ENCODE peak calls at places on chromosomes 12 and 14, in nine cellular contexts. H, Y, E, V, T, N, B, A and Z are unnamed samples.

GRCh38 chr12:8033153-8034044 is 883 bp downstream of the FOXJ2 start:
- DNase-seq in H (no peak), Y (peak; percentile 34), E (peak; percentile 75), V (peak; percentile 26), T (no peak), N (peak; percentile 57), B (peak; percentile 33), A (no peak), Z (no peak)

GRCh38 chr12:82635263-82635662 is 51.4 kb upstream of the TMTC2 start:
- DNase-seq in H (no peak), Y (no peak), E (no peak), V (no peak), T (no peak), N (no peak), B (no peak), A (no peak), Z (no peak)

GRCh38 chr12:62632521-62632920 is 165.9 kb downstream of the MON2 start:
- DNase-seq in H (no peak), Y (peak; percentile 68), E (peak; percentile 40), V (peak; percentile 25), T (no peak), N (peak; percentile 61), B (peak; percentile 36), A (no peak), Z (no peak)

GRCh38 chr14:101110729-101111619 is 207.5 kb upstream of the RTL1 start:
- DNase-seq in H (peak; percentile 32), Y (no peak), E (no peak), V (no peak), T (no peak), N (no peak), B (no peak), A (no peak), Z (no peak)

GRCh38 chr12:113867258-113867657 is 98.9 kb downstream of the RBM19 start:
- DNase-seq in H (no peak), Y (peak; percentile 43), E (no peak), V (no peak), T (no peak), N (no peak), B (no peak), A (no peak), Z (no peak)

GRCh38 chr12:38456769-38457168 is 140.2 kb downstream of the ALG10B start:
- DNase-seq in H (no peak), Y (no peak), E (no peak), V (no peak), T (no peak), N (no peak), B (no peak), A (no peak), Z (no peak)

GRCh38 chr14:49865431-49865859 is 12.9 kb upstream of the NEMF start:
- DNase-seq in H (peak; percentile 86), Y (peak; percentile 82), E (peak; percentile 78), V (no peak), T (peak; percentile 46), N (peak; percentile 80), B (peak; percentile 60), A (no peak), Z (no peak)

GRCh38 chr12:64796205-64796845 is 28.1 kb upstream of the TBC1D30 start:
- DNase-seq in H (no peak), Y (peak; percentile 72), E (peak; percentile 76), V (peak; percentile 82), T (peak; percentile 86), N (no peak), B (peak; percentile 77), A (peak; percentile 6), Z (peak; percentile 61)

GRCh38 chr12:54383041-54383609 is 1.4 kb downstream of the ZNF385A start:
- DNase-seq in H (no peak), Y (no peak), E (no peak), V (peak; percentile 70), T (no peak), N (no peak), B (peak; percentile 98), A (no peak), Z (peak; percentile 54)

GRCh38 chr12:111056618-111057521 is 136.5 kb upstream of the MYL2 start:
- DNase-seq in H (no peak), Y (no peak), E (no peak), V (no peak), T (no peak), N (no peak), B (no peak), A (no peak), Z (no peak)

GRCh38 chr12:5503371-5503770 is 71.5 kb downstream of the NTF3 start:
- DNase-seq in H (no peak), Y (no peak), E (no peak), V (no peak), T (no peak), N (no peak), B (no peak), A (no peak), Z (no peak)

GRCh38 chr12:6884539-6884938 is 11.4 kb upstream of the SPSB2 start:
- DNase-seq in H (no peak), Y (no peak), E (no peak), V (no peak), T (no peak), N (no peak), B (no peak), A (no peak), Z (no peak)

GRCh38 chr14:50036211-50036610 is 80.2 kb downstream of the VCPKMT start:
- DNase-seq in H (no peak), Y (no peak), E (no peak), V (no peak), T (no peak), N (no peak), B (no peak), A (no peak), Z (no peak)

GRCh38 chr12:90280564-90281058 is 572.0 kb upstream of the ATP2B1 start:
- DNase-seq in H (no peak), Y (no peak), E (no peak), V (peak; percentile 63), T (peak; percentile 70), N (no peak), B (peak; percentile 27), A (no peak), Z (no peak)

GRCh38 chr14:45940318-45940717 is 687.3 kb upstream of the MIS18BP1 start:
- DNase-seq in H (no peak), Y (no peak), E (no peak), V (no peak), T (no peak), N (no peak), B (no peak), A (no peak), Z (no peak)

GRCh38 chr14:105854600-105855245 is 328.3 kb downstream of the TMEM121 start:
- DNase-seq in H (peak; percentile 52), Y (no peak), E (peak; percentile 4), V (no peak), T (no peak), N (peak; percentile 5), B (no peak), A (no peak), Z (no peak)

GRCh38 chr14:97402279-97402678 is 605.1 kb downstream of the VRK1 start:
- DNase-seq in H (no peak), Y (no peak), E (no peak), V (no peak), T (no peak), N (no peak), B (no peak), A (no peak), Z (no peak)

GRCh38 chr14:92686763-92687427 is 61.5 kb downstream of the LGMN start:
- DNase-seq in H (peak; percentile 83), Y (peak; percentile 89), E (peak; percentile 74), V (peak; percentile 25), T (no peak), N (peak; percentile 80), B (peak; percentile 51), A (no peak), Z (no peak)

GRCh38 chr12:131407221-131408035 is 303.5 kb upstream of the SFSWAP start:
- DNase-seq in H (no peak), Y (peak; percentile 36), E (no peak), V (no peak), T (no peak), N (no peak), B (no peak), A (no peak), Z (no peak)

GRCh38 chr12:97313471-97314190 is 149.0 kb upstream of the RMST start:
- DNase-seq in H (no peak), Y (no peak), E (no peak), V (peak; percentile 22), T (no peak), N (no peak), B (no peak), A (no peak), Z (no peak)
- TF ChIP-seq CTCF in H (no peak), Y (no peak), E (no peak), V (no peak), T (no peak), N (no peak), B (no peak), A (no peak), Z (no peak)

GRCh38 chr12:18320036-18320617 is 58.8 kb downstream of the PIK3C2G start:
- DNase-seq in H (no peak), Y (peak; percentile 31), E (peak; percentile 14), V (peak; percentile 82), T (peak; percentile 56), N (no peak), B (peak; percentile 76), A (no peak), Z (peak; percentile 59)
- H3K4me3 ChIP-seq in H (no peak overlapping the region), Y (no peak overlapping the region), E (no peak overlapping the region), V (no peak overlapping the region), T (no peak overlapping the region), N (no peak overlapping the region), B (no peak overlapping the region), A (no peak overlapping the region), Z (no peak overlapping the region)

DNA sequence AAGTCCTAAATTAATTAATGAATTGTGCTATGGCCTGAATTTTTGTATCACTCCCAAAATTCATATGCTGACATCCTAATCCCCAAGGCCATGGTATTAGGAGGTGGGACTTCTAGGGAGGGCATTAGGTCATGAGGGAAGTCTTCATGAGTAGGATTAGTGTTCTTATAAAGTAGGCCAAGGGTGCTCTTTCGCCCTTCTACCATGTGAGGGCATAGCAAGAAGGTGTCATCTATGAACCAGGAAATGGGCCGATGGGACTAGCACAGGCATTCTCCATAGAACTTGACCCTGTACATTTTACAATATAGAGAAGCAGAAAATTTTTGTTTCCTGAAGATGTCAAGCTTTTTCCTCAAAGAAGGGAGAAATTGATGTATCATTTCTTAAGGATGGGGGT is 12.5 kb downstream of the SYT10 start:
- DNase-seq in H (no peak), Y (no peak), E (no peak), V (no peak), T (no peak), N (no peak), B (no peak), A (no peak), Z (no peak)
- TF ChIP-seq CTCF in H (no peak), Y (no peak), E (no peak), V (no peak), T (no peak), N (no peak), B (no peak), A (no peak), Z (no peak)

DNA sequence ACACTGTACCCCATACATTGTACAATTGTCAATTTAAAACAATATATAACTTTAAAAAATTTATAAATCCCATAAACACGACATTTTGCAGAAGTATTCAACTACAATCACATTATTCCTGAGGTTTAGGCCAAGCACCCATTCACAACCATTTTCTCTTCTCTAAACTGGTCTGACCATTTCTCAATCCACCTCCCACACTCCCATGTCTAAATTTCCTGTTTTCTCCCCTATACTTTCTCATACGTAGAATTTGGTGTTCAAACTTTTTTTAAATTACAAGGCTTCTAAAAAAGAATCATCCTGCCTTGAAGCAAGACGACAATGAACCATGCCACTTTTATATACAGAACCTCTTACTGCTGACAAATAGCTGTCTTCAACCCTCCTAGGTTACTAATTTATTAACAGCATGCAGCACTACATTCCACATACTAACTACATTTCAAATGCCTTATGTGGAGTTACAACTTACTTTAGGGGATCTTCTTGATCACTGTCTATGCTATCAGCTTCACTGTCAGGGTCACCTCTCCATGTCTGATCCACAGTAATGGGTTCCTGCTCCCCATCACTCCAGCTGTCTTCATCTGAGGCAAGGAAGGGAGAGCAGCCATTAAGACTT is 3.4 kb downstream of the KANSL2 start:
- DNase-seq in H (no peak), Y (no peak), E (no peak), V (no peak), T (no peak), N (no peak), B (no peak), A (no peak), Z (no peak)
- H3K4me3 ChIP-seq in H (no peak overlapping the region), Y (peak overlapping the region; percentile 2), E (no peak overlapping the region), V (no peak overlapping the region), T (no peak overlapping the region), N (peak overlapping the region; percentile 99), B (no peak overlapping the region), A (no peak overlapping the region), Z (no peak overlapping the region)